ENCODE peak calls at places on chromosomes 13 and 19, in six cellular contexts. Z, E, A, S, V and G are unnamed samples.

GRCh38 chr13:95652821-95653220 is 8.3 kb upstream of the DZIP1 start:
- DNase-seq in Z (no peak), E (no peak), A (no peak), S (no peak), V (no peak), G (no peak)

GRCh38 chr13:65456150-65456912 is 1773.8 kb downstream of the PCDH9 start:
- DNase-seq in Z (no peak), E (no peak), A (no peak), S (peak; percentile 66), V (no peak), G (no peak)

GRCh38 chr19:56476671-56477428 is at the start of gene ZNF667:
- DNase-seq in Z (peak; percentile 7), E (no peak), A (no peak), S (peak; percentile 59), V (no peak), G (peak; percentile 13)

GRCh38 chr19:55136399-55137102 is 12.5 kb downstream of the TNNT1 start:
- DNase-seq in Z (no peak), E (no peak), A (no peak), S (no peak), V (no peak), G (no peak)

GRCh38 chr13:28622286-28622685 is 36.6 kb upstream of the POMP start:
- DNase-seq in Z (no peak), E (no peak), A (no peak), S (no peak), V (no peak), G (no peak)

GRCh38 chr19:37251308-37252229 is 33.6 kb downstream of the ZNF383 start:
- DNase-seq in Z (peak; percentile 3), E (peak; percentile 83), A (peak; percentile 98), S (peak; percentile 97), V (peak; percentile 75), G (peak; percentile 74)

GRCh38 chr13:32790731-32791130 is 204.5 kb downstream of the PDS5B start:
- DNase-seq in Z (no peak), E (no peak), A (no peak), S (no peak), V (no peak), G (no peak)

GRCh38 chr13:106530209-106530906 is 5.1 kb downstream of the EFNB2 start:
- DNase-seq in Z (no peak), E (no peak), A (no peak), S (no peak), V (no peak), G (no peak)

GRCh38 chr13:22143671-22144070 is 472.8 kb downstream of the FGF9 start:
- DNase-seq in Z (no peak), E (no peak), A (no peak), S (no peak), V (no peak), G (no peak)

GRCh38 chr13:27203854-27204253 is 32.2 kb upstream of the USP12 start:
- DNase-seq in Z (no peak), E (no peak), A (no peak), S (peak; percentile 31), V (no peak), G (no peak)

GRCh38 chr19:56117376-56117884 is 3.7 kb downstream of the ZNF787 start:
- DNase-seq in Z (no peak), E (no peak), A (no peak), S (no peak), V (no peak), G (no peak)

GRCh38 chr13:57632276-57633140 is 964 bp downstream of the PCDH17 start:
- DNase-seq in Z (no peak), E (no peak), A (no peak), S (no peak), V (peak; percentile 76), G (no peak)

GRCh38 chr19:41597600-41598041 is 21.7 kb downstream of the CEACAM21 start:
- DNase-seq in Z (peak; percentile 52), E (peak; percentile 18), A (peak; percentile 16), S (peak; percentile 55), V (no peak), G (peak; percentile 9)

GRCh38 chr19:37413243-37414084 is 42.6 kb downstream of the ZNF527 start:
- DNase-seq in Z (no peak), E (no peak), A (no peak), S (no peak), V (no peak), G (peak; percentile 12)

GRCh38 chr13:109254271-109254670 is 532.1 kb downstream of the IRS2 start:
- DNase-seq in Z (no peak), E (no peak), A (no peak), S (no peak), V (no peak), G (no peak)

GRCh38 chr19:17491287-17491686 is 20.2 kb upstream of the PGLS start:
- DNase-seq in Z (no peak), E (no peak), A (no peak), S (no peak), V (no peak), G (no peak)

GRCh38 chr19:52391135-52391534 is 6.5 kb upstream of the ZNF528 start:
- DNase-seq in Z (no peak), E (no peak), A (no peak), S (no peak), V (no peak), G (no peak)

GRCh38 chr13:30681489-30682242 is 53.7 kb upstream of the ALOX5AP start:
- DNase-seq in Z (no peak), E (peak; percentile 39), A (peak; percentile 68), S (peak; percentile 80), V (no peak), G (no peak)

GRCh38 chr19:40231544-40232424 is 5.3 kb upstream of the CCNP start:
- DNase-seq in Z (no peak), E (no peak), A (no peak), S (no peak), V (no peak), G (no peak)
- H3K4me3 ChIP-seq in Z (no peak overlapping the region), E (no peak overlapping the region), A (no peak overlapping the region), S (no peak overlapping the region), V (no peak overlapping the region), G (peak overlapping the region; percentile 14)

GRCh38 chr19:44738161-44738535 is 10.4 kb upstream of the BCL3 start:
- DNase-seq in Z (no peak), E (no peak), A (no peak), S (no peak), V (no peak), G (no peak)

GRCh38 chr19:44741841-44742352 is 6.6 kb upstream of the BCL3 start:
- DNase-seq in Z (no peak), E (peak; percentile 98), A (peak; percentile 100), S (peak; percentile 100), V (peak; percentile 99), G (peak; percentile 97)

GRCh38 chr19:44738603-44739585 is 9.6 kb upstream of the BCL3 start:
- DNase-seq in Z (no peak), E (no peak), A (no peak), S (no peak), V (peak; percentile 76), G (no peak)

GRCh38 chr19:44741258-44741731 is 7.2 kb upstream of the BCL3 start:
- DNase-seq in Z (no peak), E (no peak), A (no peak), S (no peak), V (no peak), G (no peak)

DNA sequence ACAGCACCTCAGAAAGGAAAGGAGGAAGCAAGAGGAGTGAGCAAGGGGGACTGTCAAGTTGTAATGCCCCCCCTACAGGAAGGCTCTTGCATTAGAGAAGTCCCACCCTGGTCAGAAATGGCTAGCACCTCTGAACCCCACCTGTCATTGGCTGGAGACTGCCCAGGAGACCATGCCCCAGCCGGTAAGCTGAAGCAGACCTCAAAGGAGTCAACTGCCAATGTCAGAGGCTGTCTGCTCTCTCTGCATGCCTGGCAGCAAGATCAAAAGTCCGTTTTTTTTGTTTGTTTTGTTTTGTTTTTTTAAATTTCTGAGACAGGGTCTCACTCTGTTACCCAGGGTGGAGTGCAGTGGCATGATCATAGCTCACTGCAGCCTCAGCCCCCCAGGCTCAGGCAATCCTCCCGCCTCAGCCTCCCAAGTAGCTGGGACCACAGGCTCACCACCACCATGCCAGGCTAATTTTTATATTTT is 8.1 kb upstream of the BCL3 start:
- DNase-seq in Z (no peak), E (no peak), A (no peak), S (no peak), V (no peak), G (no peak)
- TF ChIP-seq CTCF in Z (no peak), E (peak; percentile 23), A (peak; percentile 17), S (peak; percentile 16), V (no peak), G (peak; percentile 21)

GRCh38 chr19:2582984-2583956 is 107.3 kb downstream of the GADD45B start:
- DNase-seq in Z (no peak), E (no peak), A (no peak), S (no peak), V (no peak), G (no peak)
- H3K4me3 ChIP-seq in Z (no peak overlapping the region), E (no peak overlapping the region), A (no peak overlapping the region), S (no peak overlapping the region), V (no peak overlapping the region), G (no peak overlapping the region)

GRCh38 chr13:24741016-24741662 is 22.8 kb upstream of the RNF17 start:
- DNase-seq in Z (no peak), E (no peak), A (no peak), S (no peak), V (peak; percentile 60), G (no peak)
- TF ChIP-seq CTCF in Z (no peak), E (no peak), A (peak; percentile 29), S (no peak), V (no peak), G (peak; percentile 30)

GRCh38 chr19:46413262-46414031 is at the start of gene CCDC8:
- DNase-seq in Z (no peak), E (peak; percentile 87), A (peak; percentile 64), S (peak; percentile 92), V (peak; percentile 97), G (no peak)

GRCh38 chr19:46410205-46411087 is 2.9 kb downstream of the CCDC8 start:
- DNase-seq in Z (no peak), E (no peak), A (no peak), S (no peak), V (no peak), G (no peak)

GRCh38 chr19:46412983-46413261 is 442 bp downstream of the CCDC8 start:
- DNase-seq in Z (no peak), E (no peak), A (no peak), S (no peak), V (no peak), G (no peak)

GRCh38 chr19:46411088-46412033 is 2.0 kb downstream of the CCDC8 start:
- DNase-seq in Z (no peak), E (no peak), A (no peak), S (no peak), V (no peak), G (no peak)

GRCh38 chr19:46412034-46412982 is 1.1 kb downstream of the CCDC8 start:
- DNase-seq in Z (no peak), E (no peak), A (no peak), S (no peak), V (peak; percentile 81), G (no peak)
- H3K4me3 ChIP-seq in Z (no peak overlapping the region), E (peak overlapping the region; percentile 74), A (peak overlapping the region; percentile 50), S (peak overlapping the region; percentile 57), V (peak overlapping the region; percentile 52), G (peak overlapping the region; percentile 63)

DNA sequence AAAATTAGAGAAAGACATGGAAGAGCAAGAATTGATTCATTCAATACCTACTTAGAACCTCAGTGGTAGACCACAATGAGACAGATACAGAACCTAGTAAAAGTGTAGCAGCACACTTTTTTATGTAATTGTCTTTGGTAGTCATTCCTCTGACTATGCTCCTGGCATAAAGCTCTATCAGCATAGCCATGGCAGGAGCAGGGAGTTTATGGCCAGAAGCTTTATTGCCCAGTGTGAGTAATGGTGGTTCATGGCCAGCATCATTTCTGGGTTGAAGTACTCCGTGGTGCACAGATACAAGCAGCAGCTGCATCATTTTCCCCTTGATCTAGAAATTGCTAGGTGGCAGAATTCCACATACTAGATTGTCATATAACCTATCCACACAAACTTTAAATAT is 352.6 kb downstream of the TBC1D4 start:
- DNase-seq in Z (no peak), E (no peak), A (peak; percentile 55), S (no peak), V (no peak), G (no peak)
- TF ChIP-seq CTCF in Z (no peak), E (no peak), A (no peak), S (no peak), V (no peak), G (no peak)